ENCODE peak calls at places on chromosome 6, in four cellular contexts. P, M, R and V are unnamed samples.

GRCh38 chr6:27394073-27394472 is 5.5 kb downstream of the ZNF391 start:
- DNase-seq in M (no peak), P (no peak), R (no peak), V (no peak)

GRCh38 chr6:146857960-146858308 is 259.2 kb downstream of the ADGB start:
- DNase-seq in P (peak), R (no peak), M (no peak), V (peak)

GRCh38 chr6:113858067-113858604 is 991 bp downstream of the MARCKS start:
- DNase-seq in M (peak), R (peak), P (peak), V (peak)

GRCh38 chr6:72654101-72654618 is 32.3 kb downstream of the KCNQ5 start:
- DNase-seq in M (no peak), P (no peak), R (no peak), V (no peak)

GRCh38 chr6:78607188-78607587 is 260.2 kb upstream of the IRAK1BP1 start:
- DNase-seq in P (no peak), R (peak), M (no peak), V (no peak)

GRCh38 chr6:37122861-37123260 is 47.1 kb upstream of the PIM1 start:
- DNase-seq in R (no peak), M (no peak), P (no peak), V (no peak)

GRCh38 chr6:170063851-170064617 is 226.8 kb downstream of the DLL1 start:
- DNase-seq in P (no peak), M (no peak), R (no peak), V (no peak)

GRCh38 chr6:108622601-108623335 is 62.1 kb downstream of the FOXO3 start:
- DNase-seq in R (peak), P (no peak), M (no peak), V (no peak)

GRCh38 chr6:33343953-33344611 is 26.5 kb upstream of the ZBTB22 start:
- DNase-seq in R (no peak), M (peak), P (no peak), V (no peak)

GRCh38 chr6:143262037-143262436 is 188.5 kb downstream of the ADAT2 start:
- DNase-seq in P (no peak), M (no peak), R (no peak), V (no peak)

GRCh38 chr6:22141271-22141745 is 155.5 kb downstream of the PRL start:
- DNase-seq in M (peak), R (no peak), P (no peak), V (no peak)

GRCh38 chr6:151763938-151764680 is 43.4 kb upstream of the ESR1 start:
- DNase-seq in P (peak), R (peak), M (peak), V (peak)

GRCh38 chr6:109458774-109459531 is 3.4 kb upstream of the MICAL1 start:
- DNase-seq in P (no peak), R (no peak), M (no peak), V (no peak)

GRCh38 chr6:88290432-88290831 is 124.3 kb upstream of the CNR1 start:
- DNase-seq in P (no peak), R (no peak), M (no peak), V (no peak)

GRCh38 chr6:157831424-157832249 is 8.6 kb downstream of the SNX9 start:
- DNase-seq in M (no peak), P (peak), R (no peak), V (peak)

GRCh38 chr6:9136141-9136865 is 701.0 kb upstream of the SLC35B3 start:
- DNase-seq in M (no peak), R (no peak), P (no peak), V (no peak)

GRCh38 chr6:136226027-136226673 is 24.0 kb downstream of the MTFR2 start:
- DNase-seq in M (peak), R (peak), P (peak), V (peak)

GRCh38 chr6:99294786-99295185 is 54.7 kb downstream of the FAXC start:
- DNase-seq in M (no peak), R (no peak), P (no peak), V (no peak)

GRCh38 chr6:33711140-33712129 is at the start of gene UQCC2:
- DNase-seq in P (peak), M (peak), R (peak), V (peak)

GRCh38 chr6:28218312-28219248 is 6.5 kb upstream of the ZSCAN9 start:
- DNase-seq in P (peak), R (peak), M (peak), V (peak)

GRCh38 chr6:55276745-55277627 is 50.3 kb upstream of the GFRAL start:
- DNase-seq in M (peak), R (peak), P (peak), V (peak)

GRCh38 chr6:167984144-167984719 is 13.2 kb upstream of the KIF25 start:
- DNase-seq in P (no peak), R (no peak), M (no peak), V (no peak)

GRCh38 chr6:89895273-89895874 is 1.1 kb downstream of the GJA10 start:
- DNase-seq in R (peak), M (peak), P (peak), V (peak)

GRCh38 chr6:15501806-15502450 is 160.9 kb downstream of the DTNBP1 start:
- DNase-seq in M (no peak), P (no peak), R (no peak), V (no peak)

GRCh38 chr6:87939776-87940175 is 107.9 kb upstream of the SPACA1 start:
- DNase-seq in P (no peak), M (no peak), R (no peak), V (no peak)

GRCh38 chr6:107491791-107492674 is 2.1 kb downstream of the SOBP start:
- DNase-seq in R (no peak), P (no peak), M (no peak), V (no peak)

GRCh38 chr6:72952808-72953630 is 272.3 kb downstream of the KHDC1L start:
- DNase-seq in R (peak), M (no peak), P (no peak), V (no peak)

GRCh38 chr6:37691904-37692806 is 5.5 kb downstream of the MDGA1 start:
- DNase-seq in M (peak), P (peak), R (peak), V (peak)

GRCh38 chr6:153927867-153928266 is 111.2 kb upstream of the OPRM1 start:
- DNase-seq in P (no peak), M (no peak), R (no peak), V (no peak)

GRCh38 chr6:63307581-63308246 is 12.1 kb downstream of the LGSN start:
- DNase-seq in P (peak), R (peak), M (peak), V (peak)

GRCh38 chr6:102571236-102571908 is 1177.9 kb downstream of the GRIK2 start:
- DNase-seq in M (no peak), P (peak), R (no peak), V (peak)

GRCh38 chr6:159758031-159759001 is 3.5 kb upstream of the ACAT2 start:
- DNase-seq in P (peak), R (peak), M (no peak), V (peak)

GRCh38 chr6:131413831-131414191 is 159.2 kb upstream of the ARG1 start:
- DNase-seq in M (no peak), R (no peak), P (no peak), V (no peak)

GRCh38 chr6:72421387-72421786 is 200.5 kb upstream of the KCNQ5 start:
- DNase-seq in M (no peak), R (peak), P (no peak), V (no peak)

GRCh38 chr6:63923139-63923739 is 287.6 kb downstream of the PHF3 start:
- DNase-seq in R (peak), P (peak), M (no peak), V (peak)

GRCh38 chr6:6005467-6006427 is 978 bp downstream of the NRN1 start:
- DNase-seq in M (no peak), P (no peak), R (no peak), V (peak)

GRCh38 chr6:4459032-4459431 is 317.2 kb upstream of the CDYL start:
- DNase-seq in R (peak), P (no peak), M (no peak), V (no peak)

GRCh38 chr6:152816055-152816454 is 65.5 kb downstream of the VIP start:
- DNase-seq in R (no peak), M (no peak), P (no peak), V (no peak)